ENCODE peak calls at places on chromosomes 2 and 18, in seven cellular contexts. H is upper lobe of right lung, Z is cardiac fibroblast, F is lower leg skin, P is Panc1, W is lung, T is K562. E is an unnamed sample.

GRCh38 chr2:66344087-66344663 is 90.8 kb upstream of the MEIS1 start:
- DNase-seq in T (no peak), W (no peak), Z (no peak), F (no peak), H (no peak), P (no peak), E (no peak)

GRCh38 chr2:86069091-86069685 is 36.5 kb downstream of the POLR1A start:
- DNase-seq in W (no peak), F (no peak), T (no peak), H (no peak), P (no peak), Z (no peak), E (peak)

GRCh38 chr18:9971313-9971920 is 57.6 kb downstream of the VAPA start:
- DNase-seq in F (peak), H (no peak), W (peak), P (peak), Z (peak), T (peak), E (peak)

GRCh38 chr2:27844821-27845255 is 45.3 kb downstream of the RBKS start:
- DNase-seq in H (no peak), W (no peak), Z (no peak), T (no peak), F (no peak), P (no peak), E (peak)

GRCh38 chr18:79402209-79402576 is 6.5 kb downstream of the NFATC1 start:
- DNase-seq in W (no peak), P (no peak), F (no peak), H (no peak), T (no peak), Z (no peak), E (no peak)

GRCh38 chr2:130873700-130874346 is 37.1 kb downstream of the ARHGEF4 start:
- DNase-seq in W (peak), Z (peak), P (peak), H (peak), T (peak), F (peak), E (peak)

GRCh38 chr2:197108758-197109157 is 182.3 kb upstream of the PGAP1 start:
- DNase-seq in H (no peak), W (no peak), T (no peak), F (peak), Z (peak), P (no peak), E (peak)

GRCh38 chr2:84829693-84830092 is 51.2 kb downstream of the TRABD2A start:
- DNase-seq in W (no peak), F (no peak), P (no peak), T (no peak), H (no peak), Z (no peak), E (no peak)

GRCh38 chr2:172995323-172996244 is 80.1 kb upstream of the MAP3K20 start:
- DNase-seq in F (peak), H (no peak), P (no peak), W (no peak), Z (peak), T (no peak), E (peak)

GRCh38 chr2:216017365-216017764 is 4.0 kb upstream of the MREG start:
- DNase-seq in P (no peak), W (no peak), Z (no peak), F (no peak), H (no peak), T (no peak), E (peak)

GRCh38 chr2:239251971-239252370 is 148.8 kb downstream of the HDAC4 start:
- DNase-seq in T (no peak), W (no peak), Z (no peak), F (no peak), P (no peak), H (no peak), E (no peak)

GRCh38 chr2:140128909-140129308 is 1348.7 kb upstream of the NXPH2 start:
- DNase-seq in T (no peak), H (no peak), Z (no peak), W (no peak), F (no peak), P (no peak), E (peak)

GRCh38 chr2:128601298-128602037 is 282.8 kb upstream of the HS6ST1 start:
- DNase-seq in H (peak), F (no peak), P (no peak), Z (no peak), W (no peak), T (no peak), E (no peak)

GRCh38 chr18:21747268-21747667 is 6.7 kb downstream of the MIB1 start:
- DNase-seq in H (no peak), W (no peak), T (no peak), Z (no peak), P (no peak), F (no peak), E (no peak)

GRCh38 chr18:49023938-49024341 is 73.2 kb upstream of the SMAD7 start:
- DNase-seq in H (peak), Z (no peak), F (peak), W (no peak), P (no peak), T (no peak), E (no peak)

GRCh38 chr2:100109986-100110980 is 32.1 kb downstream of the AFF3 start:
- DNase-seq in W (no peak), P (no peak), Z (no peak), H (no peak), F (no peak), T (no peak), E (no peak)

GRCh38 chr2:105447476-105447875 is 48.6 kb upstream of the FHL2 start:
- DNase-seq in T (no peak), Z (peak), F (no peak), H (no peak), W (no peak), P (no peak), E (no peak)

GRCh38 chr18:44729631-44730101 is 49.0 kb downstream of the SETBP1 start:
- DNase-seq in W (no peak), Z (peak), F (no peak), T (peak), P (no peak), H (no peak), E (peak)

GRCh38 chr2:117523267-117523666 is 291.2 kb upstream of the DDX18 start:
- DNase-seq in H (peak), T (no peak), W (peak), P (no peak), Z (no peak), F (peak), E (no peak)

GRCh38 chr2:3266727-3267548 is 110.7 kb downstream of the EIPR1 start:
- DNase-seq in F (no peak), H (no peak), P (no peak), W (no peak), T (no peak), Z (no peak), E (no peak)

GRCh38 chr18:10193446-10193845 is 261.0 kb upstream of the APCDD1 start:
- DNase-seq in T (no peak), W (no peak), F (no peak), Z (no peak), H (no peak), P (no peak), E (no peak)

GRCh38 chr2:32902986-32903385 is 43.8 kb upstream of the LTBP1 start:
- DNase-seq in W (no peak), H (no peak), P (no peak), Z (no peak), F (no peak), T (no peak), E (no peak)

GRCh38 chr2:147594038-147594437 is 250.8 kb upstream of the ACVR2A start:
- DNase-seq in P (no peak), W (no peak), T (no peak), F (no peak), Z (no peak), H (no peak), E (no peak)

GRCh38 chr2:224594840-224595239 is 9.7 kb upstream of the CUL3 start:
- DNase-seq in H (no peak), W (no peak), P (no peak), T (no peak), Z (no peak), F (no peak), E (no peak)

GRCh38 chr2:171811229-171811628 is 82.8 kb downstream of the SLC25A12 start:
- DNase-seq in H (no peak), W (no peak), F (no peak), P (peak), T (no peak), Z (peak), E (peak)

GRCh38 chr18:61581578-61582204 is 248.5 kb downstream of the CDH20 start:
- DNase-seq in H (peak), W (peak), P (peak), F (peak), Z (peak), T (peak), E (peak)

GRCh38 chr2:130912471-130912870 is 75.8 kb downstream of the ARHGEF4 start:
- DNase-seq in H (no peak), T (no peak), Z (no peak), P (no peak), W (no peak), F (no peak), E (no peak)

GRCh38 chr18:72444756-72445155 is 99.4 kb downstream of the CBLN2 start:
- DNase-seq in W (no peak), H (no peak), Z (no peak), P (no peak), T (no peak), F (no peak), E (no peak)

GRCh38 chr2:96116879-96117533 is 635 bp upstream of the ADRA2B start:
- DNase-seq in W (no peak), F (no peak), H (peak), T (peak), P (no peak), Z (peak), E (peak)

GRCh38 chr2:120566331-120567035 is 169.2 kb upstream of the GLI2 start:
- DNase-seq in H (no peak), F (peak), T (no peak), W (no peak), P (no peak), Z (peak), E (peak)

GRCh38 chr2:190722061-190722759 is 73.3 kb downstream of the NAB1 start:
- DNase-seq in F (no peak), W (no peak), T (no peak), Z (peak), H (no peak), P (no peak), E (no peak)

DNA sequence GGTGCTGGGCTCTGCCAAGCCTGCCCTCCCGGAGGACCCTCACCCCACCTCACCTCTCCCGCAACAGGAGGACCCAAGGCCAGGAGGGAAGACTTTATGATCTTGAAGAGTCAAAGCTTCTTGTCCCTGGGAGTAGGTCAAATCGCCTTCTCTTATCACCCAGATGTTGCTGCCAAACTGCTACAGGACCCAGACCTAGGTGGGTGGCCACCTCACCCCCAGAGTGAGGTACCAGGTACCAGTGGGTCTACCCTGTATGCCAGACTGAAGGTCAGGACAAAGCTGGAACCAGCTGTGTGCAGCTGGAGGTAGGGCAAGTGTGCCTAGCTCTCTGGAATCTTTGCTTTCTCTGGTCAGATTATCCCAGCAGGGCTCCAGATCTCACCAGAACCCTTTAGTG is 197.2 kb downstream of the ZFP36L2 start:
- DNase-seq in W (no peak), H (no peak), Z (no peak), T (no peak), F (no peak), P (no peak), E (no peak)
- TF ChIP-seq CTCF in W (no peak), H (no peak), Z (no peak), T (no peak), F (no peak), P (no peak), E (no peak)

GRCh38 chr2:134134827-134135226 is 119.0 kb upstream of the MGAT5 start:
- DNase-seq in H (no peak), F (no peak), T (no peak), W (no peak), Z (no peak), P (no peak), E (no peak)

GRCh38 chr2:134138115-134138514 is 115.8 kb upstream of the MGAT5 start:
- DNase-seq in T (no peak), H (no peak), W (no peak), Z (peak), P (no peak), F (no peak), E (no peak)

GRCh38 chr2:134135793-134136192 is 118.1 kb upstream of the MGAT5 start:
- DNase-seq in Z (no peak), W (no peak), F (no peak), T (no peak), P (no peak), H (no peak), E (no peak)

GRCh38 chr2:134137182-134137595 is 116.7 kb upstream of the MGAT5 start:
- DNase-seq in T (no peak), F (no peak), Z (peak), P (no peak), H (peak), W (peak), E (peak)

DNA sequence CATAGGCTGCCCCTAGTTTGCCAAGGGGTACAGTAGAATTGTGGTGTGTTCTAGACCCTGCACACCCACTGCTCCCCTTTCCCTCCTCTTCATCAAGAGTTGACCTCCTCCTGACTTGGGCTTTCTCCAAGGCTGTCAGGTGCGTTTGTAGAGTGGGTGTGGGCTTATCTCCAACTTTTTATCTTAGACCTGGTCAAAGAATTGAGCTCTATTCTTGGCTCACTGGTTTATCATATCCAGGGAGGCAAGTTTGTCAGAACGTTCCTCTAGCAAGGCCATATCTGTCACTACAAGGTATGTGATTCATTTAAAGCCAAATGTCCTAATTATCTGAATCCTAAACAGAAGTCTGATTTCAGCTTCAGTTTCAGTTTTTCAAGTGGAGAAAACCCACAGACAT is 117.2 kb upstream of the MGAT5 start:
- DNase-seq in T (no peak), H (no peak), W (no peak), F (no peak), Z (no peak), P (no peak), E (no peak)
- H3K4me3 ChIP-seq in T (no peak), H (peak), W (no peak), F (no peak), Z (peak), P (no peak), E (no peak)

DNA sequence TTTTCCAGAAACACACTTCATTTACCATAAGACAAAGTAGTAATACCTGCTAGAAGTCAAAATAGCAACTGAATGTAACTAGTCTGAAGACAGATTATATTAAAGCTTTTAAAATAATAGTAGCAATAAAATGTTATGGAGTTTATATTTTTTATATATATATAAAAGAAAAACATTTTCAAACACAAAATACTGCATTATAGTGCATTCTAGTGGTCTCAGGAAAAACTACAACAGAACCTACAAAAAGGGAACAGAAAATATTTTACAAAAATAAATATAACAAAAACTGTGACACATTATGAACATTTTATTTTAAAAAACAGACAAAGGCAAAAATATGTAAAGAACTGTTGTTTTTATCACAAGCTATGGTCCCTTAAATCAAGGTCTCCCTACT is 48.0 kb downstream of the STRN start:
- DNase-seq in Z (peak), P (no peak), F (no peak), W (no peak), H (no peak), T (no peak), E (peak)
- TF ChIP-seq CTCF in Z (peak), P (no peak), F (no peak), W (no peak), H (peak), T (no peak), E (peak)

DNA sequence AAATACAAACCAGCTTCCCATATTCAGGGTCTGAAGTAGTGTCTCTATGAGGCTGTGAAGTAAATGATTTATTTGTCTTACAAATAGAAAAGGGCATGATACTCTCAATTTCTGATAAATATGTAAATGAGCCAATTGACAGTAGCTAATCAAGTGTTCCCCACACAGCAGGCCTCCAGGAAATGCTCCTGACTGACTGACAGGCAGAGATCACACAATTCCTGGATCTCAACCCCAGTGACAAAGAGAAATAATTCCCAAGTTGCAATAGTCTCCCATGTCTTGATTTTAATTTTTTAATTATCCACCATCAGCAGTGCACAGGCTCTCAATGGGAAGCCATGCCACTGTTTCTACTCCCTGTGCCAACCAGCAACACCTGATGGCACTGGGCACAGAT is 390.4 kb downstream of the SOX11 start:
- DNase-seq in Z (no peak), P (no peak), F (no peak), W (no peak), H (no peak), T (no peak), E (no peak)
- H3K4me3 ChIP-seq in Z (no peak), P (no peak), F (no peak), W (no peak), H (no peak), T (no peak), E (no peak)

GRCh38 chr2:44895061-44895460 is 46.4 kb upstream of the SIX3 start:
- DNase-seq in F (no peak), P (no peak), T (no peak), W (no peak), Z (peak), H (no peak), E (peak)

GRCh38 chr2:44902767-44903166 is 38.7 kb upstream of the SIX3 start:
- DNase-seq in Z (no peak), P (no peak), T (no peak), W (no peak), H (no peak), F (no peak), E (no peak)

GRCh38 chr2:44902178-44902577 is 39.3 kb upstream of the SIX3 start:
- DNase-seq in H (no peak), P (no peak), F (no peak), T (no peak), W (no peak), Z (no peak), E (no peak)

GRCh38 chr2:44894058-44894457 is 47.4 kb upstream of the SIX3 start:
- DNase-seq in T (no peak), Z (no peak), P (no peak), H (no peak), W (no peak), F (no peak), E (no peak)

DNA sequence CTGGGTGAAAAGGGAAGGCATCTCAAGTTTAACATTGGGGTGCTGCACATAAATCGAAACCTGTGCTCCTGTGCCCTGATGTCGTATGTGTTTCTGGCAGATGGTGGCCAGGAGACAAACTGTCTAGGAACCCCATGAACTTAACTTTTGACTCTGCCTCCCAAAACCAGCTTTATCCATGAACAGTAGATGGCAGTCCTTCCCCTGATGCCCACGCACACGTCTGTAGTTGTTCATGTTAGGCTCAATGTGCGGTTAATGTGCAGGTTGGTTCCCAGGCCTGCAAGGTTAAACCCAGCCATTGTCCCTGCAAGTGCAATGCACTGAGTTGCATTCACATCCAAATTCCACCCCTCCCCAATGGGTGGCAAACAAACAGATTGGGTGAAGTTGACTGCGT is 44.1 kb upstream of the SIX3 start:
- DNase-seq in F (no peak), Z (peak), W (no peak), P (no peak), T (no peak), H (no peak), E (no peak)
- TF ChIP-seq CTCF in F (no peak), Z (peak), W (no peak), P (peak), T (peak), H (no peak), E (no peak)

GRCh38 chr2:10911291-10912075 is at the start of gene KCNF1:
- DNase-seq in F (no peak), P (no peak), Z (peak), W (no peak), T (no peak), H (peak), E (peak)
- H3K4me3 ChIP-seq in F (no peak), P (peak), Z (peak), W (no peak), T (no peak), H (peak), E (no peak)

DNA sequence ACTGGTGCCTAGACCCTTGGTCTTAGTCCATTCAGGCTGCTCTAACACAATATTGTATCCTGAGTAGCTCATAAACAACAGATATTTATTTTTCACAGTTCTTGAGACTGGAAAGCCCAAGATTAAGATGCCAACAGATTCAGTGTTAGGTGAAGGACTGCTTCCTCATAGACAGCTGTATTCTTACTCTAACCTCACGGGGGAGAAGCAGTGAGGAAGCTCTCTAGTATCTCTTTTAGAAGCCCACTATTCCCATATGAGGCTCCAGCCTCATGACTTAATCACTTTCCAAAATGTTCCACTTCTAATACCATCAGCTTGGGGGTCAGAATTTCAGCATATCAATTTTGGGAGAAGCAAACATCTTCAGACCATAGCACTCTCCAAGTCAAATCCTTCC is 833.4 kb downstream of the LRRTM4 start:
- DNase-seq in T (no peak), W (no peak), H (no peak), F (no peak), Z (no peak), P (no peak), E (no peak)
- TF ChIP-seq CTCF in T (no peak), W (no peak), H (no peak), F (no peak), Z (no peak), P (no peak), E (no peak)